ENCODE peak calls at places on chromosomes 13 and 19, in four cellular contexts. G is lower leg skin, P is foreskin fibroblast, U is cardiac muscle cell. I is an unnamed sample.

GRCh38 chr19:15304140-15304705 is 28.1 kb downstream of the BRD4 start:
- DNase-seq in P (peak), G (no peak), U (no peak), I (no peak)

GRCh38 chr19:42316223-42317211 is 3.4 kb downstream of the TMEM145 start:
- DNase-seq in G (no peak), U (peak), P (peak), I (no peak)

GRCh38 chr13:98438246-98439135 is 138.4 kb downstream of the STK24 start:
- DNase-seq in U (no peak), P (no peak), G (no peak), I (no peak)

GRCh38 chr13:111115841-111116500 is 861 bp downstream of the ARHGEF7 start:
- DNase-seq in P (peak), G (peak), U (peak), I (no peak)

GRCh38 chr19:42023121-42023942 is 29.3 kb upstream of the ATP1A3 start:
- DNase-seq in U (peak), P (peak), G (no peak), I (no peak)

GRCh38 chr19:38384209-38385027 is 3.4 kb downstream of the GGN start:
- DNase-seq in P (peak), U (no peak), G (no peak), I (no peak)

GRCh38 chr13:113821847-113822246 is 42.0 kb downstream of the GAS6 start:
- DNase-seq in P (no peak), G (no peak), U (no peak), I (no peak)

GRCh38 chr13:43666403-43666802 is 120.4 kb downstream of the ENOX1 start:
- DNase-seq in U (no peak), P (no peak), G (no peak), I (no peak)

GRCh38 chr19:6613711-6614110 is 22.8 kb upstream of the CD70 start:
- DNase-seq in U (peak), P (no peak), G (no peak), I (no peak)

GRCh38 chr13:25232937-25233515 is 54.3 kb downstream of the MTMR6 start:
- DNase-seq in U (peak), G (no peak), P (peak), I (no peak)

GRCh38 chr13:95552539-95553270 is at the start of gene CLDN10:
- DNase-seq in G (no peak), U (no peak), P (no peak), I (no peak)

GRCh38 chr19:49555600-49556411 is 24.6 kb downstream of the NOSIP start:
- DNase-seq in G (no peak), U (peak), P (peak), I (no peak)

GRCh38 chr13:98265669-98266551 is 88.8 kb upstream of the RNF113B start:
- DNase-seq in G (no peak), U (no peak), P (no peak), I (no peak)

GRCh38 chr13:106118996-106119395 is 416.5 kb downstream of the EFNB2 start:
- DNase-seq in U (peak), P (no peak), G (no peak), I (no peak)

GRCh38 chr19:57512845-57513244 is 13.1 kb downstream of the ZNF773 start:
- DNase-seq in G (no peak), U (peak), P (peak), I (no peak)

GRCh38 chr13:112522578-112522977 is 65.4 kb downstream of the TUBGCP3 start:
- DNase-seq in P (peak), U (no peak), G (no peak), I (no peak)

GRCh38 chr13:85148009-85148408 is 651.2 kb downstream of the SLITRK6 start:
- DNase-seq in P (no peak), U (peak), G (no peak), I (no peak)

GRCh38 chr13:35979378-35979911 is 151.7 kb downstream of the DCLK1 start:
- DNase-seq in P (peak), U (peak), G (peak), I (no peak)

GRCh38 chr19:37012093-37012745 is 66.0 kb upstream of the ZNF420 start:
- DNase-seq in U (no peak), P (no peak), G (no peak), I (no peak)

GRCh38 chr13:78137404-78138142 is 218.9 kb upstream of the EDNRB start:
- DNase-seq in G (no peak), P (peak), U (peak), I (peak)

GRCh38 chr19:54415208-54415900 is at the start of gene TTYH1:
- DNase-seq in U (no peak), G (no peak), P (no peak), I (no peak)

GRCh38 chr13:89862691-89863036 is 1484.8 kb upstream of the MIR17HG start:
- DNase-seq in G (no peak), U (no peak), P (no peak), I (no peak)

GRCh38 chr13:83883061-83883523 is 818 bp upstream of the SLITRK1 start:
- DNase-seq in G (no peak), P (no peak), U (no peak), I (no peak)
- H3K4me3 ChIP-seq in G (no peak), P (no peak), U (no peak), I (no peak)

GRCh38 chr19:46866407-46867132 is 5.8 kb downstream of the ARHGAP35 start:
- DNase-seq in G (no peak), P (peak), U (no peak), I (no peak)

GRCh38 chr19:46862974-46863632 is 2.3 kb downstream of the ARHGAP35 start:
- DNase-seq in G (no peak), U (no peak), P (peak), I (no peak)

GRCh38 chr19:46862504-46862835 is 1.7 kb downstream of the ARHGAP35 start:
- DNase-seq in G (no peak), P (peak), U (no peak), I (no peak)

GRCh38 chr19:46861691-46862503 is 1.1 kb downstream of the ARHGAP35 start:
- DNase-seq in P (peak), G (no peak), U (no peak), I (no peak)

GRCh38 chr19:46863818-46864629 is 3.2 kb downstream of the ARHGAP35 start:
- DNase-seq in U (peak), G (no peak), P (peak), I (no peak)
- H3K4me3 ChIP-seq in U (peak), G (no peak), P (peak), I (no peak)

DNA sequence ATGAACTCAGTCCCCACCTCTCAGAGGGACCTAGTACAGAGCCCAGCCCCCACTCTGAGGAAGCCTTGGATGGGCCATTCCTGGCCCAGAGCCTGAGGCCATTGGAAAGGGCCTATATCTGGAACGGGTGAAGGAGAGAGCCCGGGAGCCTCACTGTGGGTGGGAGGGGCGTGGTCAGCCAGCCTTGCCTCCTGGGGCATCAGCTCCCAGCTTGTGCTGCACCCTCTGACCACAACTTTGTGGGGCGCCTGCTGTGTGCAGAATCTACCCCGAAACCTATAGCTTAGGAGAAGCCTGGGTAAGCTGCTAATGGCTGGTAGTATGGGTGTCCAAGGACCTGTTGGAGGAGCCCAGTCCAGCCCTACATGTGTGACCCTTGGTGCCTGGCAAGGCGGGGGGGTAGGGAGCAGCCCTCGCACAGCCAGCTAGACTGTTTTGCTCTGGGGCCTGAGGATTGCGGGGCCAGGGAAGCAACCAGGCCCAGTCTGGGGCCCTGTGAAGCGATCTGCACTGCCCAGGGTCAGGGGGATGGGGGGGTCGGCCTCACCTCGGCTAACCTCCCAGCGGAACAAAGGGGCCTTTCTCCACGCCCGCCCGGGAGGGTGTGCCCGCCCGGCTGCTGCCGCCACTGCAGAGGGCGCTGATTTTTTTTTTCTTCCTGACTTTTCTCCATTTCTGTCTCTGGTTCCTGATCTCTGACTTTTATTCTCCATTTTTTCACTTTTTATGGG is 42.3 kb downstream of the LYL1 start:
- DNase-seq in G (no peak), P (no peak), U (peak), I (no peak)
- H3K4me3 ChIP-seq in G (no peak), P (peak), U (no peak), I (no peak)

GRCh38 chr13:46079770-46080169 is 25.1 kb downstream of the CPB2 start:
- DNase-seq in G (no peak), P (no peak), U (no peak), I (no peak)

GRCh38 chr13:46086421-46086922 is 18.4 kb downstream of the CPB2 start:
- DNase-seq in G (no peak), P (no peak), U (no peak), I (no peak)

GRCh38 chr13:46085737-46086136 is 19.1 kb downstream of the CPB2 start:
- DNase-seq in G (no peak), P (no peak), U (no peak), I (no peak)

GRCh38 chr13:46086985-46087384 is 17.8 kb downstream of the CPB2 start:
- DNase-seq in P (no peak), U (no peak), G (no peak), I (no peak)

DNA sequence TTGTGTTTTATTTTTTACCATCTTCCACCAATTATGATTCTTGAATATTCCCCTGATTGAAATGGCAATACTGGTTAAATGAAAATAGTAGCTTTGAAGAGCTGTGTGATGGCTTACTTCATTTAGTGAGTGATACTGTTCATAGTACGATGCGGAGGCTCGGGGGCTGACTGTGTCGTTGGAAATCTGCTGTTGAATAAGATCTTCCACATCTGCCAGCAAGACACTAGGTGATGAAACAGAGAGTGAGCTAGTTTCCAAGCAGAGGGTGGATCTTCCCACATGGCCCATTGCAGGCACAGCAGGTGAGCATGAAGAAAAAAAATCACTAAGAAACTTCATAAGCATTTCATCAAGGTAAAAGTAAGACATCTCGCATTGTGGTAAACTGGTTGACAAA is 22.5 kb downstream of the CPB2 start:
- DNase-seq in P (no peak), U (no peak), G (no peak), I (no peak)
- H3K4me3 ChIP-seq in P (no peak), U (no peak), G (no peak), I (no peak)

DNA sequence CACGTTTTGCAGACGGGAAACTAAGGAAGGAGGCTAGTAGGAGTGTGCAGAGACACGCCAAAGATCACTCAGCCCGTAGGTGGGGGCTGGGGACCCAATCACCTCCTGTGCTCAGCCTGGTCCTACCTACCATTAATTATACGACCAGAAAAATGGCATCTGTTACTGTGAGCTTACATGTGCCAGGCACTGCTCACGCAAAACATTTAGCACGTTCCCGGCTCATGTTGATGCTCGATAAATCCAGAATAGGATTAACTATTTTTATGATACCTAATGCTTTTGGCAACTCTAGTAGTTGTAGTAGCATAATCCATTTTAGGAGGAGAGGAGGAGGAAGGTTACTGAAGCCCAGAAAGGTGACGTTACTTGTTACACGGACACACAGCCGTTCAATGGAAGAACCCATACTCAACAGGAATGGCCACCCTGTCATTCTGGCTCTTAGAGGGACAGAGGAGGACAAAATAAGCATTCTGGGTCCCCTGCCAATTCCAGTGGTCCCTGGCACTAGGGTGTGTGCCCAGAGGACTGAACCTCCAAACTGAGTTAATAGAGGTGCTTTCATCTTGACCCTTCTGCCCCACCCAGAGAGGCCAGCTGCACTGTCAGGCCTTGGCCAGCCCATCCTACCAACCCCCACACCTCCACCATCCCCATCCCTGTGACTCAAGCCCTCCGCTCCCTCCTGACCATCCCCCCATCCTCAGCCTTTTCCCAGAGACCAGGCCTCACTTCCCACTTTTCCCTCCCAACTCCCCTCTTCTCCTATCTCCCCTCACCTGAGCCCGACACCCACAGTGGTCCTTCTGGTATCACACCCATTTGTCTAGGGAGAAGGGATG is 5.0 kb upstream of the EML2 start:
- DNase-seq in G (no peak), P (no peak), U (no peak), I (no peak)
- H3K4me3 ChIP-seq in G (no peak), P (no peak), U (peak), I (peak)

GRCh38 chr13:64377606-64378005 is 2852.5 kb downstream of the PCDH9 start:
- DNase-seq in U (no peak), P (no peak), G (no peak), I (no peak)
- H3K4me3 ChIP-seq in U (no peak), P (no peak), G (no peak), I (no peak)

GRCh38 chr13:32139251-32139650 is 107.7 kb downstream of the FRY start:
- DNase-seq in G (no peak), U (no peak), P (no peak), I (no peak)
- H3K4me3 ChIP-seq in G (no peak), U (no peak), P (no peak), I (no peak)

GRCh38 chr13:60398949-60399589 is 2.0 kb downstream of the TDRD3 start:
- DNase-seq in U (peak), G (no peak), P (peak), I (no peak)
- H3K4me3 ChIP-seq in U (peak), G (no peak), P (peak), I (peak)

I was measured in GM12864.